ENCODE peak calls at places on chromosomes 4 and X, in five cellular contexts. N, H, E, V and A are unnamed samples.
A peak's percentile ranks its signal among the peaks of the same experiment; 100 is the strongest.

GRCh38 chr4:61740950-61741638 is 541.0 kb downstream of the ADGRL3 start:
- DNase-seq in H (no peak), E (no peak), N (no peak), V (no peak), A (no peak)

GRCh38 chr4:78684196-78685079 is 91.7 kb upstream of the BMP2K start:
- DNase-seq in E (no peak), N (no peak), V (no peak), H (no peak), A (no peak)

GRCh38 chrX:12770440-12770839 is 20.8 kb upstream of the PRPS2 start:
- DNase-seq in E (peak; percentile 54), H (no peak), N (no peak), V (peak; percentile 52), A (no peak)

GRCh38 chr4:76197971-76198410 is 15.6 kb downstream of the SCARB2 start:
- DNase-seq in E (no peak), N (no peak), H (no peak), V (peak; percentile 79), A (no peak)

GRCh38 chr4:145541266-145541770 is 59.7 kb downstream of the SMAD1 start:
- DNase-seq in E (no peak), H (no peak), N (no peak), V (no peak), A (no peak)

GRCh38 chr4:76090241-76090691 is 15.8 kb downstream of the ART3 start:
- DNase-seq in E (peak; percentile 45), H (no peak), N (no peak), V (peak; percentile 92), A (no peak)

GRCh38 chr4:2424581-2424980 is 5.8 kb downstream of the CFAP99 start:
- DNase-seq in E (no peak), H (no peak), V (no peak), N (no peak), A (no peak)

GRCh38 chrX:40531056-40531826 is 49.5 kb upstream of the ATP6AP2 start:
- DNase-seq in E (no peak), H (no peak), V (no peak), N (peak; percentile 83), A (no peak)

GRCh38 chrX:16930392-16930791 is 16.1 kb upstream of the REPS2 start:
- DNase-seq in V (no peak), N (peak; percentile 53), E (no peak), H (no peak), A (no peak)

GRCh38 chr4:173910911-173911310 is 372.6 kb downstream of the FBXO8 start:
- DNase-seq in N (no peak), E (no peak), H (no peak), V (peak; percentile 91), A (no peak)

GRCh38 chrX:37763400-37763799 is 16.5 kb upstream of the CYBB start:
- DNase-seq in H (no peak), V (no peak), E (no peak), N (no peak), A (no peak)

GRCh38 chr4:144820706-144821105 is 174.8 kb downstream of the HHIP start:
- DNase-seq in H (no peak), E (no peak), N (no peak), V (no peak), A (no peak)

GRCh38 chr4:71941001-71941400 is 90.8 kb upstream of the NPFFR2 start:
- DNase-seq in E (peak; percentile 46), V (peak; percentile 19), H (peak; percentile 22), N (peak; percentile 55), A (peak; percentile 27)

GRCh38 chr4:76600447-76600846 is 165.4 kb downstream of the SHROOM3 start:
- DNase-seq in E (no peak), H (no peak), N (no peak), V (no peak), A (no peak)

GRCh38 chr4:37693450-37694190 is 7.4 kb upstream of the RELL1 start:
- DNase-seq in V (no peak), H (no peak), N (peak; percentile 67), E (no peak), A (no peak)

GRCh38 chrX:41984628-41985027 is 61.3 kb upstream of the CASK start:
- DNase-seq in N (no peak), E (no peak), H (no peak), V (no peak), A (no peak)

GRCh38 chr4:121454251-121454979 is 73.6 kb upstream of the QRFPR start:
- DNase-seq in N (peak; percentile 54), H (peak; percentile 13), V (no peak), E (no peak), A (peak; percentile 5)

GRCh38 chr4:159006202-159006601 is 96.7 kb upstream of the RAPGEF2 start:
- DNase-seq in N (no peak), E (no peak), H (no peak), V (no peak), A (no peak)

GRCh38 chrX:63932006-63932405 is 147.0 kb upstream of the ARHGEF9 start:
- DNase-seq in E (peak; percentile 1), H (no peak), N (no peak), V (peak; percentile 8), A (no peak)

GRCh38 chr4:6575503-6576240 is 683 bp downstream of the MAN2B2 start:
- DNase-seq in E (no peak), N (no peak), H (no peak), V (no peak), A (no peak)

GRCh38 chr4:23269583-23269982 is 576.8 kb downstream of the GBA3 start:
- DNase-seq in N (no peak), V (no peak), E (no peak), H (no peak), A (no peak)

GRCh38 chrX:154827624-154828408 is 6.6 kb downstream of the SMIM9 start:
- DNase-seq in E (peak; percentile 57), H (no peak), N (no peak), V (no peak), A (no peak)

GRCh38 chrX:47515941-47516649 is 33.1 kb upstream of the ZNF41 start:
- DNase-seq in H (no peak), V (no peak), E (no peak), N (peak; percentile 73), A (no peak)

GRCh38 chrX:72020788-72021187 is 110.1 kb downstream of the NHSL2 start:
- DNase-seq in H (no peak), E (peak; percentile 2), N (peak; percentile 6), V (no peak), A (no peak)

GRCh38 chr4:8830611-8831200 is 40.9 kb downstream of the HMX1 start:
- DNase-seq in H (no peak), N (peak; percentile 30), V (no peak), E (no peak), A (no peak)

GRCh38 chr4:156778093-156778492 is 193.5 kb downstream of the PDGFC start:
- DNase-seq in V (no peak), E (no peak), H (no peak), N (no peak), A (no peak)

GRCh38 chr4:106355193-106355592 is 13.4 kb downstream of the GIMD1 start:
- DNase-seq in N (no peak), H (peak; percentile 21), E (no peak), V (no peak), A (no peak)

GRCh38 chrX:39479856-39480255 is 617.9 kb downstream of the BCOR start:
- DNase-seq in V (no peak), N (no peak), E (no peak), H (no peak), A (no peak)

GRCh38 chr4:10783351-10783750 is 98.8 kb upstream of the CLNK start:
- DNase-seq in H (no peak), N (no peak), E (no peak), V (no peak), A (no peak)

GRCh38 chr4:150156543-150156942 is 78.3 kb downstream of the DCLK2 start:
- DNase-seq in H (no peak), E (no peak), N (no peak), V (no peak), A (no peak)